ENCODE peak calls at places on chromosome 22, in ten cellular contexts. One of them, this sample, is unnamed.

GRCh38 chr22:35896306-35896705 is 132.3 kb downstream of the RBFOX2 start:
- DNase-seq in activated T-helper 9 cell treated with anti-CD3 and anti-CD28 coated beads, Interleukin-2, amount 50 U/mL, for 16 hours: no peak
- DNase-seq in astrocyte of the spinal cord: no peak
- DNase-seq in effector CD4-positive, alpha-beta T cell: no peak
- DNase-seq in AG04450: no peak
- DNase-seq in skeletal muscle cell: no peak
- DNase-seq in GOT3: no peak
- DNase-seq in activated CD4-positive, alpha-beta T cell treated with anti-CD3 and anti-CD28 coated beads, Interleukin-2, amount 50 U/mL, for 24 hours: no peak
- DNase-seq in activated naive CD8-positive, alpha-beta T cell treated with anti-CD3 and anti-CD28 coated beads, Interleukin-2, amount 50 U/mL, for 24 hours: no peak
- DNase-seq in activated T-helper 1 cell treated with anti-CD3 and anti-CD28 coated beads, Interleukin-2, amount 50 U/mL, for 16 hours: no peak
- DNase-seq in this sample: no peak

GRCh38 chr22:49324527-49325491 is 502.9 kb downstream of the BRD1 start:
- DNase-seq in activated T-helper 9 cell treated with anti-CD3 and anti-CD28 coated beads, Interleukin-2, amount 50 U/mL, for 16 hours: no peak
- DNase-seq in astrocyte of the spinal cord: no peak
- DNase-seq in effector CD4-positive, alpha-beta T cell: no peak
- DNase-seq in AG04450: no peak
- DNase-seq in skeletal muscle cell: no peak
- DNase-seq in GOT3: no peak
- DNase-seq in activated CD4-positive, alpha-beta T cell treated with anti-CD3 and anti-CD28 coated beads, Interleukin-2, amount 50 U/mL, for 24 hours: no peak
- DNase-seq in activated naive CD8-positive, alpha-beta T cell treated with anti-CD3 and anti-CD28 coated beads, Interleukin-2, amount 50 U/mL, for 24 hours: no peak
- DNase-seq in activated T-helper 1 cell treated with anti-CD3 and anti-CD28 coated beads, Interleukin-2, amount 50 U/mL, for 16 hours: no peak
- DNase-seq in this sample: peak

GRCh38 chr22:37784829-37785495 is 22.8 kb upstream of the GCAT start:
- DNase-seq in activated T-helper 9 cell treated with anti-CD3 and anti-CD28 coated beads, Interleukin-2, amount 50 U/mL, for 16 hours: no peak
- DNase-seq in astrocyte of the spinal cord: no peak
- DNase-seq in effector CD4-positive, alpha-beta T cell: no peak
- DNase-seq in AG04450: no peak
- DNase-seq in skeletal muscle cell: no peak
- DNase-seq in GOT3: no peak
- DNase-seq in activated CD4-positive, alpha-beta T cell treated with anti-CD3 and anti-CD28 coated beads, Interleukin-2, amount 50 U/mL, for 24 hours: no peak
- DNase-seq in activated naive CD8-positive, alpha-beta T cell treated with anti-CD3 and anti-CD28 coated beads, Interleukin-2, amount 50 U/mL, for 24 hours: no peak
- DNase-seq in activated T-helper 1 cell treated with anti-CD3 and anti-CD28 coated beads, Interleukin-2, amount 50 U/mL, for 16 hours: no peak
- DNase-seq in this sample: no peak

GRCh38 chr22:22547226-22547625 is 11.8 kb downstream of the PRAME start:
- DNase-seq in activated T-helper 9 cell treated with anti-CD3 and anti-CD28 coated beads, Interleukin-2, amount 50 U/mL, for 16 hours: no peak
- DNase-seq in astrocyte of the spinal cord: no peak
- DNase-seq in effector CD4-positive, alpha-beta T cell: no peak
- DNase-seq in AG04450: no peak
- DNase-seq in skeletal muscle cell: no peak
- DNase-seq in GOT3: no peak
- DNase-seq in activated CD4-positive, alpha-beta T cell treated with anti-CD3 and anti-CD28 coated beads, Interleukin-2, amount 50 U/mL, for 24 hours: no peak
- DNase-seq in activated naive CD8-positive, alpha-beta T cell treated with anti-CD3 and anti-CD28 coated beads, Interleukin-2, amount 50 U/mL, for 24 hours: no peak
- DNase-seq in activated T-helper 1 cell treated with anti-CD3 and anti-CD28 coated beads, Interleukin-2, amount 50 U/mL, for 16 hours: no peak
- DNase-seq in this sample: no peak

GRCh38 chr22:36741204-36741793 is 34.6 kb downstream of the IFT27 start:
- DNase-seq in activated T-helper 9 cell treated with anti-CD3 and anti-CD28 coated beads, Interleukin-2, amount 50 U/mL, for 16 hours: no peak
- DNase-seq in astrocyte of the spinal cord: no peak
- DNase-seq in effector CD4-positive, alpha-beta T cell: no peak
- DNase-seq in AG04450: no peak
- DNase-seq in skeletal muscle cell: no peak
- DNase-seq in GOT3: no peak
- DNase-seq in activated CD4-positive, alpha-beta T cell treated with anti-CD3 and anti-CD28 coated beads, Interleukin-2, amount 50 U/mL, for 24 hours: no peak
- DNase-seq in activated naive CD8-positive, alpha-beta T cell treated with anti-CD3 and anti-CD28 coated beads, Interleukin-2, amount 50 U/mL, for 24 hours: no peak
- DNase-seq in activated T-helper 1 cell treated with anti-CD3 and anti-CD28 coated beads, Interleukin-2, amount 50 U/mL, for 16 hours: no peak
- DNase-seq in this sample: no peak

GRCh38 chr22:32661737-32662586 is 139.5 kb upstream of the TIMP3 start:
- DNase-seq in activated T-helper 9 cell treated with anti-CD3 and anti-CD28 coated beads, Interleukin-2, amount 50 U/mL, for 16 hours: no peak
- DNase-seq in astrocyte of the spinal cord: peak
- DNase-seq in effector CD4-positive, alpha-beta T cell: no peak
- DNase-seq in AG04450: no peak
- DNase-seq in skeletal muscle cell: no peak
- DNase-seq in GOT3: no peak
- DNase-seq in activated CD4-positive, alpha-beta T cell treated with anti-CD3 and anti-CD28 coated beads, Interleukin-2, amount 50 U/mL, for 24 hours: no peak
- DNase-seq in activated naive CD8-positive, alpha-beta T cell treated with anti-CD3 and anti-CD28 coated beads, Interleukin-2, amount 50 U/mL, for 24 hours: no peak
- DNase-seq in activated T-helper 1 cell treated with anti-CD3 and anti-CD28 coated beads, Interleukin-2, amount 50 U/mL, for 16 hours: no peak
- DNase-seq in this sample: no peak

GRCh38 chr22:21710156-21710555 is 25.4 kb downstream of the YPEL1 start:
- DNase-seq in activated T-helper 9 cell treated with anti-CD3 and anti-CD28 coated beads, Interleukin-2, amount 50 U/mL, for 16 hours: no peak
- DNase-seq in astrocyte of the spinal cord: no peak
- DNase-seq in effector CD4-positive, alpha-beta T cell: no peak
- DNase-seq in AG04450: no peak
- DNase-seq in skeletal muscle cell: no peak
- DNase-seq in GOT3: no peak
- DNase-seq in activated CD4-positive, alpha-beta T cell treated with anti-CD3 and anti-CD28 coated beads, Interleukin-2, amount 50 U/mL, for 24 hours: no peak
- DNase-seq in activated naive CD8-positive, alpha-beta T cell treated with anti-CD3 and anti-CD28 coated beads, Interleukin-2, amount 50 U/mL, for 24 hours: no peak
- DNase-seq in activated T-helper 1 cell treated with anti-CD3 and anti-CD28 coated beads, Interleukin-2, amount 50 U/mL, for 16 hours: no peak
- DNase-seq in this sample: no peak

GRCh38 chr22:38890377-38890776 is 18.4 kb upstream of the CBX6 start:
- DNase-seq in activated T-helper 9 cell treated with anti-CD3 and anti-CD28 coated beads, Interleukin-2, amount 50 U/mL, for 16 hours: no peak
- DNase-seq in astrocyte of the spinal cord: no peak
- DNase-seq in effector CD4-positive, alpha-beta T cell: no peak
- DNase-seq in AG04450: no peak
- DNase-seq in skeletal muscle cell: no peak
- DNase-seq in GOT3: no peak
- DNase-seq in activated CD4-positive, alpha-beta T cell treated with anti-CD3 and anti-CD28 coated beads, Interleukin-2, amount 50 U/mL, for 24 hours: no peak
- DNase-seq in activated naive CD8-positive, alpha-beta T cell treated with anti-CD3 and anti-CD28 coated beads, Interleukin-2, amount 50 U/mL, for 24 hours: no peak
- DNase-seq in activated T-helper 1 cell treated with anti-CD3 and anti-CD28 coated beads, Interleukin-2, amount 50 U/mL, for 16 hours: no peak
- DNase-seq in this sample: no peak

GRCh38 chr22:18005201-18005926 is 19.0 kb downstream of the MICAL3 start:
- DNase-seq in activated T-helper 9 cell treated with anti-CD3 and anti-CD28 coated beads, Interleukin-2, amount 50 U/mL, for 16 hours: no peak
- DNase-seq in astrocyte of the spinal cord: no peak
- DNase-seq in effector CD4-positive, alpha-beta T cell: no peak
- DNase-seq in AG04450: no peak
- DNase-seq in skeletal muscle cell: no peak
- DNase-seq in GOT3: no peak
- DNase-seq in activated CD4-positive, alpha-beta T cell treated with anti-CD3 and anti-CD28 coated beads, Interleukin-2, amount 50 U/mL, for 24 hours: no peak
- DNase-seq in activated naive CD8-positive, alpha-beta T cell treated with anti-CD3 and anti-CD28 coated beads, Interleukin-2, amount 50 U/mL, for 24 hours: no peak
- DNase-seq in activated T-helper 1 cell treated with anti-CD3 and anti-CD28 coated beads, Interleukin-2, amount 50 U/mL, for 16 hours: no peak
- DNase-seq in this sample: no peak

GRCh38 chr22:37063436-37064420 is 12.2 kb downstream of the KCTD17 start:
- DNase-seq in activated T-helper 9 cell treated with anti-CD3 and anti-CD28 coated beads, Interleukin-2, amount 50 U/mL, for 16 hours: no peak
- DNase-seq in astrocyte of the spinal cord: no peak
- DNase-seq in effector CD4-positive, alpha-beta T cell: no peak
- DNase-seq in AG04450: no peak
- DNase-seq in skeletal muscle cell: no peak
- DNase-seq in GOT3: no peak
- DNase-seq in activated CD4-positive, alpha-beta T cell treated with anti-CD3 and anti-CD28 coated beads, Interleukin-2, amount 50 U/mL, for 24 hours: no peak
- DNase-seq in activated naive CD8-positive, alpha-beta T cell treated with anti-CD3 and anti-CD28 coated beads, Interleukin-2, amount 50 U/mL, for 24 hours: no peak
- DNase-seq in activated T-helper 1 cell treated with anti-CD3 and anti-CD28 coated beads, Interleukin-2, amount 50 U/mL, for 16 hours: no peak
- DNase-seq in this sample: no peak

GRCh38 chr22:30386960-30387848 is at the start of gene RNF215:
- DNase-seq in activated T-helper 9 cell treated with anti-CD3 and anti-CD28 coated beads, Interleukin-2, amount 50 U/mL, for 16 hours: peak
- DNase-seq in astrocyte of the spinal cord: peak
- DNase-seq in effector CD4-positive, alpha-beta T cell: peak
- DNase-seq in AG04450: peak
- DNase-seq in skeletal muscle cell: no peak
- DNase-seq in GOT3: peak
- DNase-seq in activated CD4-positive, alpha-beta T cell treated with anti-CD3 and anti-CD28 coated beads, Interleukin-2, amount 50 U/mL, for 24 hours: peak
- DNase-seq in activated naive CD8-positive, alpha-beta T cell treated with anti-CD3 and anti-CD28 coated beads, Interleukin-2, amount 50 U/mL, for 24 hours: peak
- DNase-seq in activated T-helper 1 cell treated with anti-CD3 and anti-CD28 coated beads, Interleukin-2, amount 50 U/mL, for 16 hours: peak
- DNase-seq in this sample: peak

GRCh38 chr22:21054046-21054713 is 8.4 kb downstream of the LRRC74B start:
- DNase-seq in activated T-helper 9 cell treated with anti-CD3 and anti-CD28 coated beads, Interleukin-2, amount 50 U/mL, for 16 hours: no peak
- DNase-seq in astrocyte of the spinal cord: no peak
- DNase-seq in effector CD4-positive, alpha-beta T cell: no peak
- DNase-seq in AG04450: no peak
- DNase-seq in skeletal muscle cell: no peak
- DNase-seq in GOT3: no peak
- DNase-seq in activated CD4-positive, alpha-beta T cell treated with anti-CD3 and anti-CD28 coated beads, Interleukin-2, amount 50 U/mL, for 24 hours: no peak
- DNase-seq in activated naive CD8-positive, alpha-beta T cell treated with anti-CD3 and anti-CD28 coated beads, Interleukin-2, amount 50 U/mL, for 24 hours: no peak
- DNase-seq in activated T-helper 1 cell treated with anti-CD3 and anti-CD28 coated beads, Interleukin-2, amount 50 U/mL, for 16 hours: no peak
- DNase-seq in this sample: no peak

GRCh38 chr22:49150801-49151221 is 676.9 kb downstream of the BRD1 start:
- DNase-seq in activated T-helper 9 cell treated with anti-CD3 and anti-CD28 coated beads, Interleukin-2, amount 50 U/mL, for 16 hours: no peak
- DNase-seq in astrocyte of the spinal cord: no peak
- DNase-seq in effector CD4-positive, alpha-beta T cell: no peak
- DNase-seq in AG04450: no peak
- DNase-seq in skeletal muscle cell: no peak
- DNase-seq in GOT3: no peak
- DNase-seq in activated CD4-positive, alpha-beta T cell treated with anti-CD3 and anti-CD28 coated beads, Interleukin-2, amount 50 U/mL, for 24 hours: no peak
- DNase-seq in activated naive CD8-positive, alpha-beta T cell treated with anti-CD3 and anti-CD28 coated beads, Interleukin-2, amount 50 U/mL, for 24 hours: no peak
- DNase-seq in activated T-helper 1 cell treated with anti-CD3 and anti-CD28 coated beads, Interleukin-2, amount 50 U/mL, for 16 hours: no peak
- DNase-seq in this sample: no peak

GRCh38 chr22:40178417-40179409 is 988 bp downstream of the TNRC6B start:
- DNase-seq in activated T-helper 9 cell treated with anti-CD3 and anti-CD28 coated beads, Interleukin-2, amount 50 U/mL, for 16 hours: no peak
- DNase-seq in astrocyte of the spinal cord: peak
- DNase-seq in effector CD4-positive, alpha-beta T cell: peak
- DNase-seq in AG04450: no peak
- DNase-seq in skeletal muscle cell: no peak
- DNase-seq in GOT3: no peak
- DNase-seq in activated CD4-positive, alpha-beta T cell treated with anti-CD3 and anti-CD28 coated beads, Interleukin-2, amount 50 U/mL, for 24 hours: no peak
- DNase-seq in activated naive CD8-positive, alpha-beta T cell treated with anti-CD3 and anti-CD28 coated beads, Interleukin-2, amount 50 U/mL, for 24 hours: peak
- DNase-seq in activated T-helper 1 cell treated with anti-CD3 and anti-CD28 coated beads, Interleukin-2, amount 50 U/mL, for 16 hours: no peak
- DNase-seq in this sample: no peak

GRCh38 chr22:46381142-46381541 is 45.6 kb downstream of the TRMU start:
- DNase-seq in activated T-helper 9 cell treated with anti-CD3 and anti-CD28 coated beads, Interleukin-2, amount 50 U/mL, for 16 hours: no peak
- DNase-seq in astrocyte of the spinal cord: no peak
- DNase-seq in effector CD4-positive, alpha-beta T cell: no peak
- DNase-seq in AG04450: no peak
- DNase-seq in skeletal muscle cell: no peak
- DNase-seq in GOT3: no peak
- DNase-seq in activated CD4-positive, alpha-beta T cell treated with anti-CD3 and anti-CD28 coated beads, Interleukin-2, amount 50 U/mL, for 24 hours: no peak
- DNase-seq in activated naive CD8-positive, alpha-beta T cell treated with anti-CD3 and anti-CD28 coated beads, Interleukin-2, amount 50 U/mL, for 24 hours: no peak
- DNase-seq in activated T-helper 1 cell treated with anti-CD3 and anti-CD28 coated beads, Interleukin-2, amount 50 U/mL, for 16 hours: no peak
- DNase-seq in this sample: no peak

GRCh38 chr22:26235792-26236191 is 66.5 kb downstream of the SEZ6L start:
- DNase-seq in activated T-helper 9 cell treated with anti-CD3 and anti-CD28 coated beads, Interleukin-2, amount 50 U/mL, for 16 hours: no peak
- DNase-seq in astrocyte of the spinal cord: no peak
- DNase-seq in effector CD4-positive, alpha-beta T cell: no peak
- DNase-seq in AG04450: no peak
- DNase-seq in skeletal muscle cell: no peak
- DNase-seq in GOT3: no peak
- DNase-seq in activated CD4-positive, alpha-beta T cell treated with anti-CD3 and anti-CD28 coated beads, Interleukin-2, amount 50 U/mL, for 24 hours: no peak
- DNase-seq in activated naive CD8-positive, alpha-beta T cell treated with anti-CD3 and anti-CD28 coated beads, Interleukin-2, amount 50 U/mL, for 24 hours: no peak
- DNase-seq in activated T-helper 1 cell treated with anti-CD3 and anti-CD28 coated beads, Interleukin-2, amount 50 U/mL, for 16 hours: no peak
- DNase-seq in this sample: no peak

GRCh38 chr22:38725900-38726655 is 20.3 kb downstream of the GTPBP1 start:
- DNase-seq in activated T-helper 9 cell treated with anti-CD3 and anti-CD28 coated beads, Interleukin-2, amount 50 U/mL, for 16 hours: no peak
- DNase-seq in astrocyte of the spinal cord: no peak
- DNase-seq in effector CD4-positive, alpha-beta T cell: no peak
- DNase-seq in AG04450: no peak
- DNase-seq in skeletal muscle cell: no peak
- DNase-seq in GOT3: no peak
- DNase-seq in activated CD4-positive, alpha-beta T cell treated with anti-CD3 and anti-CD28 coated beads, Interleukin-2, amount 50 U/mL, for 24 hours: no peak
- DNase-seq in activated naive CD8-positive, alpha-beta T cell treated with anti-CD3 and anti-CD28 coated beads, Interleukin-2, amount 50 U/mL, for 24 hours: no peak
- DNase-seq in activated T-helper 1 cell treated with anti-CD3 and anti-CD28 coated beads, Interleukin-2, amount 50 U/mL, for 16 hours: no peak
- DNase-seq in this sample: no peak

GRCh38 chr22:28629420-28630184 is 50.0 kb downstream of the TTC28 start:
- DNase-seq in activated T-helper 9 cell treated with anti-CD3 and anti-CD28 coated beads, Interleukin-2, amount 50 U/mL, for 16 hours: no peak
- DNase-seq in astrocyte of the spinal cord: no peak
- DNase-seq in effector CD4-positive, alpha-beta T cell: no peak
- DNase-seq in AG04450: no peak
- DNase-seq in skeletal muscle cell: no peak
- DNase-seq in GOT3: no peak
- DNase-seq in activated CD4-positive, alpha-beta T cell treated with anti-CD3 and anti-CD28 coated beads, Interleukin-2, amount 50 U/mL, for 24 hours: no peak
- DNase-seq in activated naive CD8-positive, alpha-beta T cell treated with anti-CD3 and anti-CD28 coated beads, Interleukin-2, amount 50 U/mL, for 24 hours: no peak
- DNase-seq in activated T-helper 1 cell treated with anti-CD3 and anti-CD28 coated beads, Interleukin-2, amount 50 U/mL, for 16 hours: no peak
- DNase-seq in this sample: no peak

GRCh38 chr22:22787805-22788459 is 99.7 kb upstream of the IGLL5 start:
- DNase-seq in activated T-helper 9 cell treated with anti-CD3 and anti-CD28 coated beads, Interleukin-2, amount 50 U/mL, for 16 hours: peak
- DNase-seq in astrocyte of the spinal cord: peak
- DNase-seq in effector CD4-positive, alpha-beta T cell: peak
- DNase-seq in AG04450: no peak
- DNase-seq in skeletal muscle cell: no peak
- DNase-seq in GOT3: no peak
- DNase-seq in activated CD4-positive, alpha-beta T cell treated with anti-CD3 and anti-CD28 coated beads, Interleukin-2, amount 50 U/mL, for 24 hours: peak
- DNase-seq in activated naive CD8-positive, alpha-beta T cell treated with anti-CD3 and anti-CD28 coated beads, Interleukin-2, amount 50 U/mL, for 24 hours: peak
- DNase-seq in activated T-helper 1 cell treated with anti-CD3 and anti-CD28 coated beads, Interleukin-2, amount 50 U/mL, for 16 hours: peak
- DNase-seq in this sample: no peak

GRCh38 chr22:38786631-38787030 is 7.3 kb downstream of the DNAL4 start:
- DNase-seq in activated T-helper 9 cell treated with anti-CD3 and anti-CD28 coated beads, Interleukin-2, amount 50 U/mL, for 16 hours: no peak
- DNase-seq in astrocyte of the spinal cord: no peak
- DNase-seq in effector CD4-positive, alpha-beta T cell: no peak
- DNase-seq in AG04450: no peak
- DNase-seq in skeletal muscle cell: no peak
- DNase-seq in GOT3: no peak
- DNase-seq in activated CD4-positive, alpha-beta T cell treated with anti-CD3 and anti-CD28 coated beads, Interleukin-2, amount 50 U/mL, for 24 hours: no peak
- DNase-seq in activated naive CD8-positive, alpha-beta T cell treated with anti-CD3 and anti-CD28 coated beads, Interleukin-2, amount 50 U/mL, for 24 hours: no peak
- DNase-seq in activated T-helper 1 cell treated with anti-CD3 and anti-CD28 coated beads, Interleukin-2, amount 50 U/mL, for 16 hours: no peak
- DNase-seq in this sample: no peak

GRCh38 chr22:19629331-19629719 is 85.0 kb upstream of the SEPTIN5 start:
- DNase-seq in activated T-helper 9 cell treated with anti-CD3 and anti-CD28 coated beads, Interleukin-2, amount 50 U/mL, for 16 hours: no peak
- DNase-seq in astrocyte of the spinal cord: no peak
- DNase-seq in effector CD4-positive, alpha-beta T cell: no peak
- DNase-seq in AG04450: no peak
- DNase-seq in skeletal muscle cell: no peak
- DNase-seq in GOT3: no peak
- DNase-seq in activated CD4-positive, alpha-beta T cell treated with anti-CD3 and anti-CD28 coated beads, Interleukin-2, amount 50 U/mL, for 24 hours: no peak
- DNase-seq in activated naive CD8-positive, alpha-beta T cell treated with anti-CD3 and anti-CD28 coated beads, Interleukin-2, amount 50 U/mL, for 24 hours: no peak
- DNase-seq in activated T-helper 1 cell treated with anti-CD3 and anti-CD28 coated beads, Interleukin-2, amount 50 U/mL, for 16 hours: no peak
- DNase-seq in this sample: no peak

GRCh38 chr22:20750461-20751184 is 23.3 kb upstream of the SERPIND1 start:
- DNase-seq in activated T-helper 9 cell treated with anti-CD3 and anti-CD28 coated beads, Interleukin-2, amount 50 U/mL, for 16 hours: peak
- DNase-seq in astrocyte of the spinal cord: peak
- DNase-seq in effector CD4-positive, alpha-beta T cell: no peak
- DNase-seq in AG04450: peak
- DNase-seq in skeletal muscle cell: peak
- DNase-seq in GOT3: no peak
- DNase-seq in activated CD4-positive, alpha-beta T cell treated with anti-CD3 and anti-CD28 coated beads, Interleukin-2, amount 50 U/mL, for 24 hours: no peak
- DNase-seq in activated naive CD8-positive, alpha-beta T cell treated with anti-CD3 and anti-CD28 coated beads, Interleukin-2, amount 50 U/mL, for 24 hours: peak
- DNase-seq in activated T-helper 1 cell treated with anti-CD3 and anti-CD28 coated beads, Interleukin-2, amount 50 U/mL, for 16 hours: no peak
- DNase-seq in this sample: no peak

GRCh38 chr22:24450600-24450999 is 23.2 kb downstream of the ADORA2A start:
- DNase-seq in activated T-helper 9 cell treated with anti-CD3 and anti-CD28 coated beads, Interleukin-2, amount 50 U/mL, for 16 hours: no peak
- DNase-seq in astrocyte of the spinal cord: no peak
- DNase-seq in effector CD4-positive, alpha-beta T cell: no peak
- DNase-seq in AG04450: no peak
- DNase-seq in skeletal muscle cell: no peak
- DNase-seq in GOT3: no peak
- DNase-seq in activated CD4-positive, alpha-beta T cell treated with anti-CD3 and anti-CD28 coated beads, Interleukin-2, amount 50 U/mL, for 24 hours: no peak
- DNase-seq in activated naive CD8-positive, alpha-beta T cell treated with anti-CD3 and anti-CD28 coated beads, Interleukin-2, amount 50 U/mL, for 24 hours: no peak
- DNase-seq in activated T-helper 1 cell treated with anti-CD3 and anti-CD28 coated beads, Interleukin-2, amount 50 U/mL, for 16 hours: no peak
- DNase-seq in this sample: no peak

This sample was measured in H1.